ENCODE peak calls at places on chromosomes 1 and 21, in six cellular contexts. P is stimulated activated CD8-positive, alpha-beta memory T cell treated with anti-CD3 and anti-CD28 coated beads, Interleukin-15, amount 100 ng/mL, for 24 hours; U is glutamatergic neuron; D is stimulated activated CD4-positive, alpha-beta T cell treated with anti-CD3 and anti-CD28 coated beads, Interleukin-1b, Interleukin-23, amount 100 ng/mL, for 1 hour; C is ureter; A is HTR-8/SVneo. O is an unnamed sample.

GRCh38 chr1:46747683-46748288 is 28.9 kb upstream of the EFCAB14 start:
- DNase-seq in C (peak), D (no peak), U (peak), P (no peak), A (peak), O (peak)

GRCh38 chr1:31127266-31127665 is 61.7 kb upstream of the PUM1 start:
- DNase-seq in D (no peak), A (no peak), C (no peak), P (no peak), U (no peak), O (no peak)

GRCh38 chr1:193054169-193054675 is 4.9 kb downstream of the UCHL5 start:
- DNase-seq in D (no peak), P (no peak), U (no peak), C (no peak), A (no peak), O (no peak)

GRCh38 chr1:19360026-19360813 is 48.1 kb downstream of the SLC66A1 start:
- DNase-seq in A (no peak), C (no peak), D (no peak), P (no peak), U (peak), O (no peak)

GRCh38 chr1:72915581-72915980 is 633.2 kb upstream of the NEGR1 start:
- DNase-seq in D (no peak), P (no peak), A (no peak), U (no peak), C (no peak), O (peak)

GRCh38 chr1:238499036-238499435 is 608.3 kb upstream of the ZP4 start:
- DNase-seq in A (no peak), C (no peak), D (no peak), P (no peak), U (no peak), O (no peak)

GRCh38 chr1:65278344-65279091 is 30.8 kb upstream of the DNAJC6 start:
- DNase-seq in U (no peak), D (no peak), C (no peak), A (no peak), P (no peak), O (peak)

GRCh38 chr21:27505516-27505915 is 538.6 kb upstream of the ADAMTS5 start:
- DNase-seq in C (no peak), U (no peak), P (no peak), A (peak), D (no peak), O (no peak)

GRCh38 chr1:201011616-201012015 is 11.9 kb downstream of the KIF21B start:
- DNase-seq in P (no peak), U (peak), D (no peak), C (no peak), A (no peak), O (no peak)

GRCh38 chr1:212727386-212728181 is 27.9 kb upstream of the BATF3 start:
- DNase-seq in C (no peak), U (no peak), D (no peak), P (no peak), A (no peak), O (no peak)

GRCh38 chr1:94951509-94952208 is 24.7 kb upstream of the CNN3 start:
- DNase-seq in A (no peak), P (no peak), D (no peak), C (no peak), U (no peak), O (no peak)

GRCh38 chr1:204348197-204348596 is 11.5 kb downstream of the PLEKHA6 start:
- DNase-seq in C (no peak), P (no peak), U (no peak), A (no peak), D (no peak), O (no peak)

GRCh38 chr1:12040457-12041051 is 21.3 kb downstream of the MIIP start:
- DNase-seq in U (no peak), P (no peak), A (no peak), C (no peak), D (no peak), O (no peak)

GRCh38 chr1:22217811-22218460 is 75.0 kb upstream of the WNT4 start:
- DNase-seq in C (no peak), A (no peak), P (no peak), D (no peak), U (peak), O (peak)

GRCh38 chr1:116179886-116180474 is 68.8 kb downstream of the MAB21L3 start:
- DNase-seq in U (no peak), P (no peak), A (no peak), D (no peak), C (no peak), O (no peak)

GRCh38 chr1:54996869-54997710 is 1.6 kb upstream of the BSND start:
- DNase-seq in P (no peak), U (peak), D (no peak), C (no peak), A (no peak), O (peak)

GRCh38 chr1:20110679-20111078 is 8.7 kb downstream of the PLA2G2D start:
- DNase-seq in C (no peak), P (no peak), D (no peak), U (no peak), A (no peak), O (no peak)

GRCh38 chr1:233391338-233391737 is 63.8 kb downstream of the MAP3K21 start:
- DNase-seq in D (no peak), P (no peak), U (no peak), C (no peak), A (no peak), O (no peak)

GRCh38 chr1:121483961-121484424 is 299.2 kb downstream of the SRGAP2C start:
- DNase-seq in A (peak), C (no peak), P (no peak), U (no peak), D (no peak), O (no peak)

GRCh38 chr1:33256701-33257387 is 552 bp downstream of the ZNF362 start:
- DNase-seq in C (peak), U (peak), P (peak), A (no peak), D (peak), O (peak)

GRCh38 chr1:59878370-59878769 is 48.2 kb downstream of the CYP2J2 start:
- DNase-seq in A (no peak), U (no peak), C (no peak), P (no peak), D (no peak), O (no peak)

GRCh38 chr21:45517249-45518065 is 24.8 kb downstream of the SLC19A1 start:
- DNase-seq in P (no peak), A (no peak), D (no peak), U (peak), C (no peak), O (no peak)

GRCh38 chr1:156836041-156836654 is 19.5 kb upstream of the SH2D2A start:
- DNase-seq in C (no peak), U (no peak), P (no peak), A (no peak), D (no peak), O (no peak)

GRCh38 chr1:164907666-164908065 is 348.7 kb downstream of the PBX1 start:
- DNase-seq in C (no peak), U (no peak), P (no peak), D (no peak), A (no peak), O (no peak)

GRCh38 chr1:179781962-179782361 is 38.9 kb downstream of the FAM163A start:
- DNase-seq in A (no peak), U (no peak), C (peak), D (no peak), P (no peak), O (no peak)

GRCh38 chr1:39886757-39887231 is 3.5 kb upstream of the TRIT1 start:
- DNase-seq in D (no peak), P (no peak), A (no peak), C (no peak), U (no peak), O (no peak)

GRCh38 chr1:208105756-208106155 is 138.4 kb downstream of the PLXNA2 start:
- DNase-seq in C (no peak), A (no peak), U (no peak), D (no peak), P (no peak), O (no peak)

GRCh38 chr21:16597768-16598167 is 868.0 kb downstream of the USP25 start:
- DNase-seq in D (no peak), P (no peak), U (no peak), C (no peak), A (no peak), O (no peak)

GRCh38 chr1:58628987-58629598 is 52.0 kb upstream of the TACSTD2 start:
- DNase-seq in U (no peak), A (peak), C (no peak), P (no peak), D (no peak), O (no peak)

GRCh38 chr1:167083871-167084270 is 6.3 kb downstream of the GPA33 start:
- DNase-seq in C (no peak), A (no peak), D (no peak), U (no peak), P (no peak), O (no peak)

GRCh38 chr1:85665932-85666331 is 42.3 kb downstream of the ZNHIT6 start:
- DNase-seq in P (no peak), C (no peak), D (no peak), U (no peak), A (no peak), O (no peak)

GRCh38 chr1:32489774-32490454 is 25.0 kb downstream of the ZBTB8B start:
- DNase-seq in U (no peak), C (no peak), A (no peak), P (no peak), D (no peak), O (no peak)

GRCh38 chr21:44303490-44303981 is 3.7 kb downstream of the PFKL start:
- DNase-seq in C (peak), D (no peak), A (no peak), U (no peak), P (no peak), O (no peak)